ENCODE peak calls at places on chromosome 13, in ten cellular contexts. One of them, this sample, is unnamed. For H3K36me3, the result is how much of the 10 kb centered on the place peaks cover.

GRCh38 chr13:20174656-20175405 is 14.0 kb upstream of the GJA3 start:
- DNase-seq in tibial nerve: peak
- DNase-seq in transverse colon: peak
- DNase-seq in uterus: peak
- DNase-seq in stomach: peak
- DNase-seq in cardiac muscle cell: no peak
- DNase-seq in left lung: peak
- DNase-seq in heart left ventricle: peak
- DNase-seq in tibial artery: peak
- DNase-seq in pancreas: peak
- DNase-seq in this sample: peak

GRCh38 chr13:74274946-74275345 is 140.7 kb upstream of the KLF12 start:
- DNase-seq in cardiac muscle cell: no peak
- DNase-seq in uterus: no peak
- DNase-seq in transverse colon: no peak
- DNase-seq in pancreas: no peak
- DNase-seq in left lung: no peak
- DNase-seq in tibial nerve: no peak
- DNase-seq in tibial artery: no peak
- DNase-seq in heart left ventricle: no peak
- DNase-seq in stomach: no peak
- DNase-seq in this sample: no peak

GRCh38 chr13:113493315-113493951 is 2.9 kb upstream of the DCUN1D2 start:
- DNase-seq in pancreas: no peak
- DNase-seq in tibial nerve: no peak
- DNase-seq in stomach: no peak
- DNase-seq in tibial artery: no peak
- DNase-seq in transverse colon: no peak
- DNase-seq in cardiac muscle cell: no peak
- DNase-seq in left lung: no peak
- DNase-seq in uterus: no peak
- DNase-seq in heart left ventricle: no peak
- DNase-seq in this sample: no peak

GRCh38 chr13:85371254-85371653 is 428.0 kb downstream of the SLITRK6 start:
- DNase-seq in pancreas: no peak
- DNase-seq in heart left ventricle: no peak
- DNase-seq in uterus: no peak
- DNase-seq in stomach: no peak
- DNase-seq in tibial artery: no peak
- DNase-seq in transverse colon: no peak
- DNase-seq in cardiac muscle cell: no peak
- DNase-seq in left lung: no peak
- DNase-seq in tibial nerve: no peak
- DNase-seq in this sample: no peak

GRCh38 chr13:103157034-103157433 is 90.8 kb upstream of the SLC10A2 start:
- DNase-seq in tibial nerve: no peak
- DNase-seq in heart left ventricle: no peak
- DNase-seq in tibial artery: no peak
- DNase-seq in stomach: no peak
- DNase-seq in pancreas: no peak
- DNase-seq in uterus: no peak
- DNase-seq in left lung: no peak
- DNase-seq in transverse colon: no peak
- DNase-seq in cardiac muscle cell: no peak
- DNase-seq in this sample: no peak

GRCh38 chr13:60431108-60431700 is 34.2 kb downstream of the TDRD3 start:
- DNase-seq in uterus: no peak
- DNase-seq in stomach: no peak
- DNase-seq in tibial artery: no peak
- DNase-seq in pancreas: no peak
- DNase-seq in transverse colon: no peak
- DNase-seq in heart left ventricle: no peak
- DNase-seq in tibial nerve: no peak
- DNase-seq in left lung: no peak
- DNase-seq in cardiac muscle cell: peak
- DNase-seq in this sample: no peak

GRCh38 chr13:21138561-21138960 is 37.8 kb downstream of the SKA3 start:
- DNase-seq in heart left ventricle: no peak
- DNase-seq in uterus: no peak
- DNase-seq in pancreas: no peak
- DNase-seq in tibial artery: no peak
- DNase-seq in left lung: no peak
- DNase-seq in transverse colon: no peak
- DNase-seq in cardiac muscle cell: no peak
- DNase-seq in tibial nerve: no peak
- DNase-seq in stomach: no peak
- DNase-seq in this sample: no peak

GRCh38 chr13:41668130-41668757 is 210.9 kb downstream of the RGCC start:
- DNase-seq in cardiac muscle cell: peak
- DNase-seq in heart left ventricle: no peak
- DNase-seq in tibial nerve: no peak
- DNase-seq in uterus: peak
- DNase-seq in pancreas: peak
- DNase-seq in tibial artery: peak
- DNase-seq in left lung: no peak
- DNase-seq in transverse colon: peak
- DNase-seq in stomach: peak
- DNase-seq in this sample: peak

GRCh38 chr13:71864094-71864980 is 2.7 kb downstream of the DACH1 start:
- DNase-seq in left lung: peak
- DNase-seq in pancreas: peak
- DNase-seq in heart left ventricle: peak
- DNase-seq in stomach: no peak
- DNase-seq in uterus: peak
- DNase-seq in tibial nerve: no peak
- DNase-seq in tibial artery: no peak
- DNase-seq in transverse colon: peak
- DNase-seq in cardiac muscle cell: peak
- DNase-seq in this sample: peak
- H3K4me3 ChIP-seq in left lung: peak
- H3K4me3 ChIP-seq in pancreas: peak
- H3K4me3 ChIP-seq in heart left ventricle: peak
- H3K4me3 ChIP-seq in stomach: peak
- H3K4me3 ChIP-seq in uterus: peak
- H3K4me3 ChIP-seq in tibial nerve: peak
- H3K4me3 ChIP-seq in tibial artery: peak
- H3K4me3 ChIP-seq in transverse colon: peak
- H3K4me3 ChIP-seq in cardiac muscle cell: peak
- H3K4me3 ChIP-seq in this sample: peak

GRCh38 chr13:53060840-53061485 is 32.4 kb downstream of the OLFM4 start:
- DNase-seq in tibial artery: no peak
- DNase-seq in stomach: no peak
- DNase-seq in transverse colon: peak
- DNase-seq in left lung: no peak
- DNase-seq in pancreas: no peak
- DNase-seq in heart left ventricle: no peak
- DNase-seq in uterus: no peak
- DNase-seq in cardiac muscle cell: no peak
- DNase-seq in tibial nerve: no peak
- DNase-seq in this sample: no peak
- H3K36me3 ChIP-seq in tibial artery: under half
- H3K36me3 ChIP-seq in stomach: under half
- H3K36me3 ChIP-seq in transverse colon: under half
- H3K36me3 ChIP-seq in left lung: under half
- H3K36me3 ChIP-seq in pancreas: under half
- H3K36me3 ChIP-seq in heart left ventricle: under half
- H3K36me3 ChIP-seq in uterus: under half
- H3K36me3 ChIP-seq in cardiac muscle cell: under half
- H3K36me3 ChIP-seq in tibial nerve: under half
- H3K36me3 ChIP-seq in this sample: under half

GRCh38 chr13:110630566-110631119 is 15.3 kb downstream of the NAXD start:
- DNase-seq in heart left ventricle: no peak
- DNase-seq in pancreas: no peak
- DNase-seq in left lung: no peak
- DNase-seq in stomach: no peak
- DNase-seq in cardiac muscle cell: no peak
- DNase-seq in tibial nerve: no peak
- DNase-seq in transverse colon: no peak
- DNase-seq in uterus: no peak
- DNase-seq in tibial artery: no peak
- DNase-seq in this sample: no peak
- H3K4me3 ChIP-seq in heart left ventricle: no peak
- H3K4me3 ChIP-seq in pancreas: no peak
- H3K4me3 ChIP-seq in left lung: no peak
- H3K4me3 ChIP-seq in stomach: no peak
- H3K4me3 ChIP-seq in cardiac muscle cell: no peak
- H3K4me3 ChIP-seq in tibial nerve: no peak
- H3K4me3 ChIP-seq in transverse colon: no peak
- H3K4me3 ChIP-seq in uterus: no peak
- H3K4me3 ChIP-seq in tibial artery: no peak
- H3K4me3 ChIP-seq in this sample: no peak

GRCh38 chr13:30629527-30629926 is 11.8 kb downstream of the USPL1 start:
- DNase-seq in transverse colon: no peak
- DNase-seq in tibial nerve: no peak
- DNase-seq in left lung: no peak
- DNase-seq in cardiac muscle cell: peak
- DNase-seq in stomach: no peak
- DNase-seq in heart left ventricle: no peak
- DNase-seq in tibial artery: no peak
- DNase-seq in pancreas: no peak
- DNase-seq in uterus: no peak
- DNase-seq in this sample: no peak
- H3K36me3 ChIP-seq in transverse colon: under half
- H3K36me3 ChIP-seq in tibial nerve: under half
- H3K36me3 ChIP-seq in left lung: under half
- H3K36me3 ChIP-seq in cardiac muscle cell: under half
- H3K36me3 ChIP-seq in stomach: half or more
- H3K36me3 ChIP-seq in heart left ventricle: under half
- H3K36me3 ChIP-seq in tibial artery: under half
- H3K36me3 ChIP-seq in pancreas: under half
- H3K36me3 ChIP-seq in uterus: under half
- H3K36me3 ChIP-seq in this sample: under half

GRCh38 chr13:101916758-101917474 is 464.4 kb downstream of the ITGBL1 start:
- DNase-seq in uterus: no peak
- DNase-seq in heart left ventricle: peak
- DNase-seq in left lung: peak
- DNase-seq in stomach: no peak
- DNase-seq in pancreas: no peak
- DNase-seq in cardiac muscle cell: peak
- DNase-seq in transverse colon: no peak
- DNase-seq in tibial nerve: no peak
- DNase-seq in tibial artery: no peak
- DNase-seq in this sample: no peak
- H3K4me3 ChIP-seq in uterus: no peak
- H3K4me3 ChIP-seq in heart left ventricle: peak
- H3K4me3 ChIP-seq in left lung: peak
- H3K4me3 ChIP-seq in stomach: peak
- H3K4me3 ChIP-seq in pancreas: no peak
- H3K4me3 ChIP-seq in cardiac muscle cell: peak
- H3K4me3 ChIP-seq in transverse colon: peak
- H3K4me3 ChIP-seq in tibial nerve: no peak
- H3K4me3 ChIP-seq in tibial artery: peak
- H3K4me3 ChIP-seq in this sample: no peak

DNA sequence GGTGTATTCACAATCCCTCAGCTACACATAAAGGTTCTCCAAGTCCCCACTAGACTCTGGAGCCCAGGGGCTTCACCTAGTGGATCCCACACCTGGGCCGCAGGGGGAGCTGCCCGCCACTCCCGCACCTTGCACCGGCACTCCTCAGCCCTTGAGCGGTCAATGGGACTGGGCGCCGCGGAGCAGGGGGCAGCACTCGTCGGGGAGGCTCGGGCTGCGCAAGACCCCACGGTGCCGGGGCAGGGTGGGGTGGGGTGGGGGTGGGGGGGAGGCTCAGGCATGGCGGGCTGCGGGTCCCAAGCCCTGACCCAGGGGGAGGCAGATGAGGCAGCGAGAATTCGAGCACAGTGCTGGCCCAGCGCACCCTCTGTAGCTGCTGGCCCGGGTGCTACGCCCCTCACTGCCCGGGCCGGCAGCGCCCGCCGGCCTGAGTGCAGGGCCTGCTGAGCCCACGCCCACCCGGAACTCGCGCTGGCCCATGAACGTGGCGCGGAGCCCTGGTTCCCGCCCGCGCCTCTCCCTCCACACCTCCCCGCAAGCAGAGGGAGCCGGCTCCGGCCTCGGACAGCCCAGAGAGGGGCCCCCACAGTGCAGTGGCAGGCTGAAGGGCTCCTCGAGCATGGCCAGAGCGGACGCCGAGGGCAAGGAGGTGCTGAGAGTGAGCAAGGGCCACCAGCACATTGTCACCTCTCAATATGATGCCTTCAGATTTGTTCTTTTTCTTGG is 121.7 kb downstream of the UGGT2 start:
- DNase-seq in heart left ventricle: peak
- DNase-seq in tibial nerve: no peak
- DNase-seq in transverse colon: no peak
- DNase-seq in uterus: no peak
- DNase-seq in tibial artery: no peak
- DNase-seq in left lung: peak
- DNase-seq in cardiac muscle cell: no peak
- DNase-seq in pancreas: no peak
- DNase-seq in stomach: no peak
- DNase-seq in this sample: no peak
- H3K36me3 ChIP-seq in heart left ventricle: under half
- H3K36me3 ChIP-seq in tibial nerve: under half
- H3K36me3 ChIP-seq in transverse colon: under half
- H3K36me3 ChIP-seq in uterus: under half
- H3K36me3 ChIP-seq in tibial artery: under half
- H3K36me3 ChIP-seq in left lung: under half
- H3K36me3 ChIP-seq in cardiac muscle cell: under half
- H3K36me3 ChIP-seq in pancreas: under half
- H3K36me3 ChIP-seq in stomach: under half
- H3K36me3 ChIP-seq in this sample: under half

GRCh38 chr13:70817571-70817970 is 709.3 kb upstream of the KLHL1 start:
- DNase-seq in pancreas: no peak
- DNase-seq in transverse colon: no peak
- DNase-seq in left lung: no peak
- DNase-seq in heart left ventricle: no peak
- DNase-seq in tibial nerve: no peak
- DNase-seq in tibial artery: no peak
- DNase-seq in uterus: no peak
- DNase-seq in cardiac muscle cell: no peak
- DNase-seq in stomach: no peak
- DNase-seq in this sample: no peak
- H3K4me3 ChIP-seq in pancreas: no peak
- H3K4me3 ChIP-seq in transverse colon: no peak
- H3K4me3 ChIP-seq in left lung: no peak
- H3K4me3 ChIP-seq in heart left ventricle: no peak
- H3K4me3 ChIP-seq in tibial nerve: no peak
- H3K4me3 ChIP-seq in tibial artery: no peak
- H3K4me3 ChIP-seq in uterus: no peak
- H3K4me3 ChIP-seq in cardiac muscle cell: no peak
- H3K4me3 ChIP-seq in stomach: no peak
- H3K4me3 ChIP-seq in this sample: no peak

GRCh38 chr13:25722893-25723292 is 328.9 kb downstream of the SHISA2 start:
- DNase-seq in heart left ventricle: no peak
- DNase-seq in uterus: no peak
- DNase-seq in transverse colon: no peak
- DNase-seq in tibial nerve: no peak
- DNase-seq in pancreas: no peak
- DNase-seq in cardiac muscle cell: no peak
- DNase-seq in stomach: no peak
- DNase-seq in left lung: no peak
- DNase-seq in tibial artery: no peak
- DNase-seq in this sample: no peak

GRCh38 chr13:25715760-25716159 is 336.1 kb downstream of the SHISA2 start:
- DNase-seq in stomach: no peak
- DNase-seq in pancreas: no peak
- DNase-seq in transverse colon: no peak
- DNase-seq in left lung: no peak
- DNase-seq in tibial nerve: no peak
- DNase-seq in uterus: no peak
- DNase-seq in heart left ventricle: no peak
- DNase-seq in tibial artery: no peak
- DNase-seq in cardiac muscle cell: no peak
- DNase-seq in this sample: no peak

GRCh38 chr13:25719666-25720065 is 332.1 kb downstream of the SHISA2 start:
- DNase-seq in stomach: no peak
- DNase-seq in transverse colon: no peak
- DNase-seq in left lung: no peak
- DNase-seq in heart left ventricle: no peak
- DNase-seq in tibial nerve: no peak
- DNase-seq in tibial artery: no peak
- DNase-seq in uterus: no peak
- DNase-seq in cardiac muscle cell: no peak
- DNase-seq in pancreas: no peak
- DNase-seq in this sample: no peak

GRCh38 chr13:25717798-25718197 is 334.0 kb downstream of the SHISA2 start:
- DNase-seq in stomach: no peak
- DNase-seq in left lung: no peak
- DNase-seq in uterus: no peak
- DNase-seq in tibial artery: no peak
- DNase-seq in heart left ventricle: no peak
- DNase-seq in pancreas: no peak
- DNase-seq in transverse colon: no peak
- DNase-seq in cardiac muscle cell: no peak
- DNase-seq in tibial nerve: no peak
- DNase-seq in this sample: no peak
- H3K36me3 ChIP-seq in stomach: under half
- H3K36me3 ChIP-seq in left lung: under half
- H3K36me3 ChIP-seq in uterus: under half
- H3K36me3 ChIP-seq in tibial artery: under half
- H3K36me3 ChIP-seq in heart left ventricle: under half
- H3K36me3 ChIP-seq in pancreas: under half
- H3K36me3 ChIP-seq in transverse colon: under half
- H3K36me3 ChIP-seq in cardiac muscle cell: under half
- H3K36me3 ChIP-seq in tibial nerve: under half
- H3K36me3 ChIP-seq in this sample: under half

This sample was measured in Peyer's patch.